ENCODE peak calls at places on chromosomes 3 and 15, in five cellular contexts. P, Z, A, M and V are unnamed samples.

GRCh38 chr3:53829605-53830004 is 16.6 kb downstream of the CHDH start:
- DNase-seq in P (no peak), Z (no peak), A (no peak), M (no peak), V (no peak)

GRCh38 chr15:48494646-48495045 is 150.9 kb downstream of the FBN1 start:
- DNase-seq in P (no peak), Z (no peak), A (no peak), M (no peak), V (peak)

GRCh38 chr3:174756200-174756829 is 102.8 kb upstream of the NAALADL2 start:
- DNase-seq in P (no peak), Z (no peak), A (no peak), M (no peak), V (no peak)

GRCh38 chr15:88636039-88636438 is 2.8 kb upstream of the ISG20 start:
- DNase-seq in P (no peak), Z (no peak), A (peak), M (peak), V (no peak)

GRCh38 chr3:131277836-131278497 is 103.6 kb upstream of the NUDT16 start:
- DNase-seq in P (no peak), Z (no peak), A (no peak), M (no peak), V (no peak)

GRCh38 chr3:107429330-107430181 is 52.3 kb downstream of the CCDC54 start:
- DNase-seq in P (peak), Z (peak), A (peak), M (peak), V (peak)

GRCh38 chr15:60074181-60074885 is 70.2 kb downstream of the FOXB1 start:
- DNase-seq in P (no peak), Z (no peak), A (no peak), M (no peak), V (no peak)

GRCh38 chr3:114411811-114412803 is 118.3 kb downstream of the TIGIT start:
- DNase-seq in P (no peak), Z (no peak), A (no peak), M (no peak), V (peak)

GRCh38 chr3:55269096-55269495 is 218.0 kb downstream of the WNT5A start:
- DNase-seq in P (no peak), Z (no peak), A (no peak), M (no peak), V (peak)

GRCh38 chr3:55270976-55271375 is 216.1 kb downstream of the WNT5A start:
- DNase-seq in P (no peak), Z (no peak), A (no peak), M (no peak), V (peak)

GRCh38 chr3:55267206-55267930 is 219.7 kb downstream of the WNT5A start:
- DNase-seq in P (no peak), Z (no peak), A (no peak), M (no peak), V (peak)

GRCh38 chr3:55271549-55271948 is 215.6 kb downstream of the WNT5A start:
- DNase-seq in P (no peak), Z (no peak), A (no peak), M (no peak), V (no peak)

DNA sequence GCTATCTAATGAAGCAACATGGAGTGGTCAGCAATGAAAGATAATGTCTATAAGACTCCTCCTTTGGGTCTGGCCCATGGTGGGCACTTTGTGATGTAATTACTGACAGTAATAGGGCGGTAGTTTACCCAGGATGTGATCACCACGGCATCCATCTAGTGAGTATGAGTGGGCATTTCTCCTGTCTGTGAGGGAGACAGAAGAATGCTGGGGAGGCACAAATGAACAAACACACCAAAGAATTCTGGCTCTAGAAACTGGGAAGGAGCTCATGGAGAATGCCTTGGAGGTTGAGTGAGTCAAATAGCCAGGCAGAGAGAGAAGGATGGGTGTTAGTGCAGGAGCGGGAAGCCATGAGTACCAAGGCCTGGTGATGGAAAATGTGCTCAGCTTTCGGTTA is 217.5 kb downstream of the WNT5A start:
- DNase-seq in P (no peak), Z (no peak), A (no peak), M (no peak), V (no peak)
- H3K4ac ChIP-seq in P (no peak), Z (no peak), A (no peak), M (no peak), V (peak)

GRCh38 chr3:47342156-47342555 is 38.7 kb upstream of the PTPN23 start:
- DNase-seq in P (no peak), Z (no peak), A (no peak), M (no peak), V (no peak)
- H2BK12ac ChIP-seq in P (no peak), Z (no peak), A (no peak), M (no peak), V (no peak)

DNA sequence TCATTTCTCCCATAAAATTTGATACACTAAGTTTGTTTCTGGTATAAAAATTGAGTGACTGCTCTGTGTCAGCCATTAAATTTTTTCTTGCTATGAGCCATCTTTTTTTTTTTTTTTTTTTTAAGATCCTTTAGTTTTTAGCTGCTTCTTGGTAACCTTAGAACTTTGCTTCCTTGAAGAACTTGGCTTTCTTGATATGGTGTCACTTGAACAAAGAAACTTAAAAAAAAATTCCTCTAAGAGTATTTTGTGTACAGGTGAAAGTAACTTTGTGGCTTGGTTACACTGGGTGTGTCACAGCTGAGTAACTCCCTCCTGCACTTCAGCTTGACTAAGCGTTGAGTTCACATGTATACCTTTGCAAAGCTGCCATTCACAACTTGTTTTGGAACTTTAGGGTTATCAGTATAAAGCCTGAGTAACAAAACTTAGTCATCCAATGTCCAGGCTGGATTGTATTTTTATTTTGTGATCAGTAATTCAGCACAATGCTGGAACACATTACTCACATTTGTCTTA is 6.5 kb downstream of the CHD2 start:
- DNase-seq in P (no peak), Z (no peak), A (peak), M (no peak), V (no peak)
- H3K4ac ChIP-seq in P (no peak), Z (no peak), A (peak), M (no peak), V (no peak)

DNA sequence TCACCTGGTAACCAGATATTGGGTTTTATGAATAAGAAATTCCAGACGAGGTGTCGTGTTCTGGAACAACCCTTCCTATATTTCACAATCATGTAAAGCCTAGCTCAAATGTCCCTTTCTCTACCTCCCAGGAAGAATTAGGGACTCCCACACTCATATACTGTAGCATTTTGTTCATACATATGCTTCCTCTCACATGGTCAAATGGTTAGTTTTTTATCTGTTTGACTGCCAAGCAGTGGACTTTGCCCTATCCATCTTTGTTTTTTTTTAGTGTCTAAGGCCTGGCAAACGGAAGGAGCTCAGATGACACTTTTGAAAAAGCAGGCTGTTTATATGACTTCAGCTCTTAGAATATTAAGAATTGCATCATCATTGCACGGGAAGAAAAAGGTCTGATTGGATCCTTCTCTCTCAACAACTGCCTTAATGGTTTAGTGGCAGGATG is 326.7 kb upstream of the TBL1XR1 start:
- DNase-seq in P (no peak), Z (no peak), A (no peak), M (no peak), V (peak)
- H2BK12ac ChIP-seq in P (no peak), Z (no peak), A (peak), M (no peak), V (no peak)

GRCh38 chr15:79898369-79898768 is 1.6 kb upstream of the MTHFS start:
- DNase-seq in P (no peak), Z (no peak), A (no peak), M (no peak), V (no peak)
- H3K4ac ChIP-seq in P (no peak), Z (no peak), A (no peak), M (no peak), V (no peak)

DNA sequence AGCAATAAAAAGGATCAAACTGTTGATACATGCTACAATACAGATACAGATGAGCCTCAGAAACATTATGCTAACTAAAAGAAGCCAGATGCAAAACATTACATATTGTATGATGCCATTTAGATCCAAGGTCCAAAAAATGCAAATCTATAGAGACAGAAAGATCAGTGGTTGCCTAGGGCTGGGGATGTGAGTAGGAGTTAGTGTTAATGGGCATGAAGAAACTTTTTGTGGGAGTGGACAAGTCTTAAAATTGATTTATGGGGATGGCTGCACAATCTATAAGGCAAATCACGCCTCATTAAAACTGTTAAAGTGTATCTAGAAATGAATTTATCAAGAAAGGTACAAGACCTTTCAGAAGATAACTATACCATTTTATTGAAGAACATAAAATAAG is 45.0 kb downstream of the EHHADH start:
- DNase-seq in P (no peak), Z (no peak), A (no peak), M (no peak), V (no peak)
- H2BK12ac ChIP-seq in P (no peak), Z (no peak), A (no peak), M (no peak), V (no peak)